ENCODE peak calls at places on chromosomes 16 and 17, in eight cellular contexts. M is A549, Q is SK-N-SH, O is endothelial cell of umbilical vein, N is HCT116, J is H1, I is HepG2, B is K562. P is an unnamed sample.

GRCh38 chr16:84065536-84066132 is 23.0 kb upstream of the SLC38A8 start:
- DNase-seq in M (peak), Q (peak), O (peak), N (peak), J (no peak), I (peak), B (peak), P (peak)

GRCh38 chr16:7013990-7014389 is 318.7 kb upstream of the RBFOX1 start:
- DNase-seq in M (no peak), Q (no peak), O (no peak), N (no peak), J (no peak), I (peak), B (peak), P (peak)

GRCh38 chr17:37488607-37489196 is 989 bp upstream of the DUSP14 start:
- DNase-seq in M (peak), Q (peak), O (peak), N (peak), J (peak), I (peak), B (peak), P (peak)

GRCh38 chr16:31764103-31764502 is 109.5 kb upstream of the ZNF267 start:
- DNase-seq in M (no peak), Q (no peak), O (no peak), N (no peak), J (no peak), I (no peak), B (no peak), P (no peak)

GRCh38 chr17:66359351-66359750 is 56.9 kb downstream of the PRKCA start:
- DNase-seq in M (no peak), Q (no peak), O (no peak), N (no peak), J (no peak), I (no peak), B (no peak), P (no peak)

GRCh38 chr17:42819939-42820535 is 4.0 kb downstream of the BECN1 start:
- DNase-seq in M (peak), Q (peak), O (peak), N (peak), J (no peak), I (peak), B (peak), P (peak)

GRCh38 chr16:57307365-57307764 is 22.9 kb upstream of the PLLP start:
- DNase-seq in M (no peak), Q (no peak), O (no peak), N (no peak), J (no peak), I (no peak), B (peak), P (no peak)

GRCh38 chr16:11843861-11844260 is 7.5 kb downstream of the RSL1D1 start:
- DNase-seq in M (no peak), Q (no peak), O (no peak), N (no peak), J (no peak), I (no peak), B (no peak), P (no peak)

GRCh38 chr17:57916925-57917858 is 38.0 kb downstream of the CUEDC1 start:
- DNase-seq in M (no peak), Q (no peak), O (no peak), N (peak), J (no peak), I (peak), B (no peak), P (peak)

GRCh38 chr16:67177743-67178699 is 5.7 kb downstream of the MATCAP1 start:
- DNase-seq in M (peak), Q (peak), O (peak), N (peak), J (peak), I (peak), B (peak), P (peak)

GRCh38 chr16:2528161-2529060 is 2.8 kb downstream of the CEMP1 start:
- DNase-seq in M (no peak), Q (peak), O (no peak), N (no peak), J (no peak), I (no peak), B (no peak), P (no peak)

GRCh38 chr17:75610103-75610984 is 22.7 kb downstream of the MYO15B start:
- DNase-seq in M (peak), Q (no peak), O (no peak), N (no peak), J (no peak), I (peak), B (no peak), P (no peak)

GRCh38 chr17:35257080-35257701 is 14.3 kb downstream of the SLFN5 start:
- DNase-seq in M (peak), Q (no peak), O (peak), N (peak), J (no peak), I (peak), B (no peak), P (no peak)

GRCh38 chr16:2143874-2144485 is 4.4 kb upstream of the RAB26 start:
- DNase-seq in M (no peak), Q (no peak), O (no peak), N (no peak), J (no peak), I (no peak), B (no peak), P (no peak)

GRCh38 chr17:4933646-4934045 is 1.6 kb downstream of the GP1BA start:
- DNase-seq in M (no peak), Q (no peak), O (no peak), N (no peak), J (no peak), I (no peak), B (no peak), P (no peak)

GRCh38 chr17:5584971-5585794 is 874 bp upstream of the NLRP1 start:
- DNase-seq in M (no peak), Q (no peak), O (no peak), N (no peak), J (no peak), I (no peak), B (no peak), P (no peak)

GRCh38 chr16:86072328-86073102 is 173.6 kb downstream of the IRF8 start:
- DNase-seq in M (peak), Q (peak), O (peak), N (peak), J (no peak), I (peak), B (peak), P (peak)

GRCh38 chr16:1527836-1528811 is 5.3 kb upstream of the TMEM204 start:
- DNase-seq in M (no peak), Q (no peak), O (peak), N (no peak), J (no peak), I (peak), B (peak), P (no peak)

GRCh38 chr17:21394265-21394664 is 18.1 kb downstream of the KCNJ12 start:
- DNase-seq in M (peak), Q (no peak), O (no peak), N (no peak), J (no peak), I (no peak), B (no peak), P (no peak)

GRCh38 chr17:63519972-63520882 is 2.9 kb upstream of the KCNH6 start:
- DNase-seq in M (peak), Q (no peak), O (no peak), N (no peak), J (no peak), I (peak), B (no peak), P (no peak)

GRCh38 chr17:48597775-48598631 is 4.4 kb upstream of the HOXB5 start:
- DNase-seq in M (no peak), Q (no peak), O (peak), N (no peak), J (no peak), I (no peak), B (no peak), P (peak)

GRCh38 chr17:45752246-45752645 is 31.9 kb upstream of the CRHR1 start:
- DNase-seq in M (no peak), Q (no peak), O (no peak), N (no peak), J (no peak), I (no peak), B (no peak), P (peak)

GRCh38 chr17:43907425-43907981 is at the start of gene MPP2:
- DNase-seq in M (peak), Q (peak), O (peak), N (peak), J (no peak), I (peak), B (peak), P (peak)

GRCh38 chr17:67944035-67944434 is 52.2 kb downstream of the C17orf58 start:
- DNase-seq in M (no peak), Q (no peak), O (no peak), N (no peak), J (no peak), I (no peak), B (no peak), P (no peak)

GRCh38 chr17:76993636-76994035 is 125.4 kb downstream of the MGAT5B start:
- DNase-seq in M (no peak), Q (no peak), O (no peak), N (no peak), J (no peak), I (no peak), B (no peak), P (no peak)

GRCh38 chr17:35695613-35696012 is 35.8 kb upstream of the RASL10B start:
- DNase-seq in M (no peak), Q (no peak), O (no peak), N (no peak), J (no peak), I (no peak), B (no peak), P (no peak)

GRCh38 chr17:10127819-10128375 is 70.5 kb downstream of the GAS7 start:
- DNase-seq in M (no peak), Q (no peak), O (no peak), N (no peak), J (peak), I (no peak), B (no peak), P (peak)

GRCh38 chr17:8151641-8152111 is 528 bp downstream of the PER1 start:
- DNase-seq in M (no peak), Q (no peak), O (peak), N (no peak), J (no peak), I (no peak), B (no peak), P (peak)

GRCh38 chr16:89114159-89114981 is 20.7 kb downstream of the ACSF3 start:
- DNase-seq in M (no peak), Q (no peak), O (no peak), N (no peak), J (no peak), I (no peak), B (no peak), P (peak)

GRCh38 chr17:28947639-28948038 is 3.7 kb downstream of the PHF12 start:
- DNase-seq in M (no peak), Q (no peak), O (no peak), N (no peak), J (no peak), I (no peak), B (no peak), P (no peak)

GRCh38 chr17:4020096-4020495 is 55.9 kb upstream of the ATP2A3 start:
- DNase-seq in M (no peak), Q (no peak), O (no peak), N (no peak), J (no peak), I (no peak), B (no peak), P (no peak)

GRCh38 chr17:79094261-79094660 is 19.6 kb downstream of the ENGASE start:
- DNase-seq in M (no peak), Q (no peak), O (no peak), N (no peak), J (no peak), I (no peak), B (no peak), P (no peak)
- TF ChIP-seq CTCF in M (no peak), Q (no peak), O (no peak), N (no peak), J (no peak), I (no peak), B (no peak), P (no peak)

DNA sequence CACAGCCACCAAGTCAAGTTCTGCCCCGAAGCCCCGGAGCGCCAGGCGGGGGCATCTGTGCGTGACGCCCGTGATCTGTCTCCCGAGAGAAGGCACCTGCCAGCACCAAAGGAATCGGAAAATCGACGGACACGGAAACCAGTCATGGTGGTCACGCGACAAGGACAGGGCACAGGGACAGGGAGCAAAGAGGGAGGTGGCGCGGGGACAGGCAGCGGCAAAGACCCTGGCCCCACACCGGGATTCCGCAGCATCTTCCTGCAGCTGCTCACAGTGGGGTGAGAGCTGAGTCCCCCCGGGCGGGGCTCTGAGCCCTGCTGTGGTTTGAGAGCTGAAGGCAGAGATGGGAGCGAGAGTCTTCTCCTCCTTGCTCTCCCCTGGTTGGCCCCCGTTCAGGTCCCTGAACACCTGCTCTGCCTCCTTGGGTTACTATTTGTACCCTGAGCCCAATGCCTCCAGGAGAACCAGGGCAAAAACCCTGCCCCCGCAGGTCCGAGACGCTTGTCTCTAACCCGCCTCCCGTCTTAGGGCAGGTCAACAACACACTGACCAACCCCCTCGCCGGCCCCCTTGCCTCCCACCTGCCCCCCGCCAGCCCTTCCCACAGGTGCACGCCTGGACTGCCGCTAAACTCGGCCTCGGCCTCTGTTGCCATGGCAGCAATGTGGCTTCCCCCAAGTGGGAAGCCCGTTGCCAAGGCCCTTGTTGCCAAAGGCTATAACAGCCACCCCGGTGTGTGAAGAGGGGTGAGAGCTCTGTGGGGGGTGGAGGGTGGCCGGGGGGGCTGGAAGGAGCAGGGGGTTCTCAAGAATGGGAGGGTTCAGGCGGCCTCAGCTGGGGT is 56.2 kb downstream of the ABR start:
- DNase-seq in M (no peak), Q (peak), O (no peak), N (no peak), J (no peak), I (no peak), B (no peak), P (no peak)
- TF ChIP-seq MAX in M (no peak), Q (no peak), O (no peak), N (no peak), J (no peak), I (no peak), B (no peak), P (no peak)

DNA sequence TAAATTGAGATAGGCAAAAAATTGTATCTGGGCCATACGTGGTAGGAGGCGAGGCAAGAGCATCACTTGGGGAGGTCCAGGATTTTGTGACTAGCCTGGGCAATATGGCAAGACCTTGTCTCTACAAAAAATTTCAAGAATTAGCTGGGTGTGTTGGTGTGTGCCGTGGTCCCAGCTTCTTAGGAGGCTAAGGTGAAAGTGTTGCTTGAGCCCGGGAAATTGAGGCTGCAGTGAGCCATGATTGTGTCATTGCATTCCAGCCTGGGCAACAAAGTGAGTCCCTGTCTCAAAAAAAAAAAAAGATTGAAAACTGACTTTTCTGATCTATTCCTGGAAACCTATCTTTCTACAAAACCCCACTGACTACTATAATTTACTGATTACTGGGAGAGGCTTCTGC is 26.7 kb downstream of the CDK12 start:
- DNase-seq in M (no peak), Q (no peak), O (no peak), N (no peak), J (no peak), I (no peak), B (no peak), P (no peak)
- H3K4me3 ChIP-seq in M (no peak), Q (no peak), O (no peak), N (no peak), J (no peak), I (no peak), B (no peak), P (no peak)

DNA sequence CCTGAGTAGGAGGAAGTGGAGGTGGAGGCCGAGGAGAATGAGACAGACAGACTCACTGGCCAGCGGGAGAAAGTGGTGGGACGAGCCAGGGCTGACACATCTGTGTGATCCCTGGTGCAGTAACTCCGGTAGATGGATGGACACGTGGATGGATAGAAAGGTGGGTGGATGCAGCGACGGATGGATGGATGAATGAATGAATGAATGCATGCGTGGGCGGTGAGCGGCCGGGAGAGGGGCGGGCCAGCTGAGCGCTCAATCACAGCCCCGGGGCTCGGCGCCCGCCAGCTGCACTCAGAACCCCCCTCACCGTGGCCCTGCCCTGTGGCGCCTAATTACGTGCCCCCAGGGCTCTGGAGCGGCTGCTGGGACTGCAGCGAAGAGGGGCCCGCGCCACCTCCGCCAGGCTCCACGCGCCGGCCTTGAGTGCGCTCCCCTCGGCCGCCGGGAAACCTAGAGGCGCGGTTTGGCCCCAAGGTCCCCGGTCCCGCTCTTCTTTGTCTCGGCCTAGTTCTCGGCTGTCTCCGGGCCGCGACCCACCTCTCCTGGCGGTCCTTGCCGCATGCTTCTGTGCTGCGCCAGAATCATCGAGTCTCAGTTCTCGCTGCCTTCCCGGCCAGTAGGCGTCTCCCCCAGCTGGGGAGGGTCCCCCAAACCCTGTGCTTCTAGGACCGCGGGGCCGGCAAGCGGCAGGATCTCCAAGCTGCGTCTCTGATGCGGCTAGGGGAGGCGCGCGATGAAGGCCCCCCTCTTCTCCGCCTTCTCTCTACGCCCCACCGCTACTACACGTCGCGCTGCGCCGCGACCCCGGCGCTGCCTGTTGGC is 41.0 kb downstream of the RAI1 start:
- DNase-seq in M (no peak), Q (peak), O (no peak), N (no peak), J (no peak), I (no peak), B (no peak), P (no peak)
- TF ChIP-seq CTCF in M (no peak), Q (no peak), O (no peak), N (no peak), J (peak), I (no peak), B (no peak), P (no peak)